ENCODE peak calls at places on chromosomes 1 and 21, in eight cellular contexts. I is smooth muscle cell of the brain vasculature; X is GM10248; Z is CD4-positive, alpha-beta T cell; O is mucosa of gallbladder; W is renal cortical epithelial cell; E is AG09309; A is thoracic aorta. B is an unnamed sample.

GRCh38 chr1:77037038-77037437 is 169.8 kb downstream of the ST6GALNAC5 start:
- DNase-seq in I (no peak), X (no peak), Z (no peak), O (no peak), W (no peak), E (no peak), A (no peak), B (no peak)

GRCh38 chr1:11796036-11796828 is 9.5 kb downstream of the MTHFR start:
- DNase-seq in I (no peak), X (no peak), Z (no peak), O (no peak), W (peak), E (no peak), A (no peak), B (peak)

GRCh38 chr1:31576201-31576669 is at the start of gene TINAGL1:
- DNase-seq in I (no peak), X (no peak), Z (no peak), O (peak), W (peak), E (no peak), A (no peak), B (peak)

GRCh38 chr1:174408142-174408541 is 39.6 kb upstream of the GPR52 start:
- DNase-seq in I (no peak), X (no peak), Z (no peak), O (no peak), W (no peak), E (peak), A (no peak), B (no peak)

GRCh38 chr1:160296036-160296435 is 11.1 kb upstream of the PEX19 start:
- DNase-seq in I (no peak), X (no peak), Z (no peak), O (no peak), W (no peak), E (no peak), A (no peak), B (no peak)

GRCh38 chr1:232748910-232749368 is 56.3 kb upstream of the MAP10 start:
- DNase-seq in I (no peak), X (no peak), Z (no peak), O (no peak), W (no peak), E (no peak), A (no peak), B (no peak)

GRCh38 chr1:160307455-160307854 is 22.5 kb upstream of the PEX19 start:
- DNase-seq in I (no peak), X (no peak), Z (no peak), O (no peak), W (no peak), E (no peak), A (no peak), B (no peak)

GRCh38 chr21:44686000-44686781 is 4.2 kb upstream of the KRTAP12-1 start:
- DNase-seq in I (no peak), X (no peak), Z (no peak), O (peak), W (no peak), E (no peak), A (no peak), B (no peak)

GRCh38 chr21:43015906-43016540 is 41.7 kb downstream of the PKNOX1 start:
- DNase-seq in I (no peak), X (no peak), Z (no peak), O (no peak), W (no peak), E (no peak), A (no peak), B (no peak)

GRCh38 chr1:91038582-91038981 is 16.7 kb upstream of the ZNF644 start:
- DNase-seq in I (no peak), X (no peak), Z (no peak), O (no peak), W (no peak), E (no peak), A (no peak), B (no peak)

GRCh38 chr1:94526581-94526980 is 15.0 kb downstream of the F3 start:
- DNase-seq in I (no peak), X (no peak), Z (no peak), O (no peak), W (no peak), E (no peak), A (no peak), B (no peak)

GRCh38 chr1:5980314-5981008 is 11.8 kb downstream of the NPHP4 start:
- DNase-seq in I (no peak), X (no peak), Z (no peak), O (no peak), W (no peak), E (no peak), A (no peak), B (peak)

GRCh38 chr1:33137800-33138199 is 44.0 kb downstream of the TRIM62 start:
- DNase-seq in I (no peak), X (no peak), Z (peak), O (no peak), W (no peak), E (no peak), A (no peak), B (no peak)

GRCh38 chr1:45205910-45206721 is at the start of gene ZSWIM5:
- DNase-seq in I (no peak), X (peak), Z (peak), O (peak), W (no peak), E (no peak), A (no peak), B (peak)

GRCh38 chr1:184661801-184662200 is 92.9 kb downstream of the EDEM3 start:
- DNase-seq in I (no peak), X (no peak), Z (no peak), O (no peak), W (no peak), E (no peak), A (no peak), B (no peak)

GRCh38 chr1:111032295-111032897 is 68.7 kb upstream of the LRIF1 start:
- DNase-seq in I (no peak), X (peak), Z (peak), O (peak), W (peak), E (no peak), A (no peak), B (peak)

GRCh38 chr1:178536844-178537371 is 24.0 kb downstream of the TEX35 start:
- DNase-seq in I (peak), X (no peak), Z (no peak), O (peak), W (peak), E (peak), A (no peak), B (peak)

GRCh38 chr1:160643138-160643537 is 3.7 kb downstream of the SLAMF1 start:
- DNase-seq in I (no peak), X (no peak), Z (no peak), O (no peak), W (no peak), E (no peak), A (no peak), B (no peak)

GRCh38 chr1:1425753-1426495 is 4.8 kb upstream of the ANKRD65 start:
- DNase-seq in I (no peak), X (no peak), Z (no peak), O (no peak), W (no peak), E (no peak), A (no peak), B (no peak)

GRCh38 chr1:217889401-217889800 is 258.3 kb downstream of the SPATA17 start:
- DNase-seq in I (no peak), X (no peak), Z (no peak), O (peak), W (no peak), E (no peak), A (no peak), B (no peak)

GRCh38 chr1:215669806-215670485 is 102.8 kb downstream of the KCTD3 start:
- DNase-seq in I (no peak), X (no peak), Z (no peak), O (no peak), W (no peak), E (peak), A (no peak), B (no peak)

GRCh38 chr1:201213926-201214325 is 23.3 kb downstream of the IGFN1 start:
- DNase-seq in I (no peak), X (no peak), Z (no peak), O (no peak), W (no peak), E (no peak), A (no peak), B (no peak)

GRCh38 chr1:185808675-185809074 is 74.5 kb downstream of the HMCN1 start:
- DNase-seq in I (no peak), X (no peak), Z (no peak), O (no peak), W (no peak), E (no peak), A (no peak), B (no peak)

GRCh38 chr1:227949341-227949921 is 1.7 kb upstream of the WNT9A start:
- DNase-seq in I (no peak), X (no peak), Z (no peak), O (no peak), W (no peak), E (no peak), A (no peak), B (no peak)

GRCh38 chr1:6603424-6603850 is 768 bp upstream of the KLHL21 start:
- DNase-seq in I (no peak), X (peak), Z (peak), O (peak), W (peak), E (no peak), A (no peak), B (peak)

GRCh38 chr1:7644906-7645750 is 126.0 kb upstream of the VAMP3 start:
- DNase-seq in I (no peak), X (no peak), Z (no peak), O (peak), W (peak), E (no peak), A (no peak), B (no peak)

GRCh38 chr1:61089338-61089737 is 7.0 kb downstream of the NFIA start:
- DNase-seq in I (no peak), X (no peak), Z (no peak), O (no peak), W (no peak), E (no peak), A (no peak), B (no peak)

GRCh38 chr1:37234941-37235418 is 200.7 kb upstream of the GRIK3 start:
- DNase-seq in I (no peak), X (no peak), Z (no peak), O (no peak), W (no peak), E (no peak), A (no peak), B (no peak)

GRCh38 chr1:97412155-97412554 is 508.7 kb downstream of the DPYD start:
- DNase-seq in I (no peak), X (no peak), Z (no peak), O (no peak), W (peak), E (peak), A (no peak), B (no peak)

GRCh38 chr1:22104865-22105437 is 37.9 kb downstream of the WNT4 start:
- DNase-seq in I (no peak), X (no peak), Z (peak), O (no peak), W (no peak), E (no peak), A (no peak), B (no peak)

GRCh38 chr1:155759966-155760630 is 71.2 kb downstream of the DAP3 start:
- DNase-seq in I (no peak), X (no peak), Z (no peak), O (no peak), W (peak), E (no peak), A (no peak), B (no peak)

GRCh38 chr1:69055223-69055622 is 512.5 kb upstream of the LRRC7 start:
- DNase-seq in I (no peak), X (no peak), Z (no peak), O (no peak), W (peak), E (no peak), A (no peak), B (peak)

GRCh38 chr1:63537940-63538339 is 14.6 kb downstream of the EFCAB7 start:
- DNase-seq in I (no peak), X (no peak), Z (no peak), O (no peak), W (peak), E (no peak), A (no peak), B (peak)

B was measured in kidney glomerular epithelial cell.